ENCODE peak calls at places on chromosome 3, in ten cellular contexts. E is amniotic stem cell, Z is frontal cortex, G is retina, N is Right ventricle myocardium superior, O is AG09319, V is G401, C is neural progenitor cell, Y is EL, P is endothelial cell. M is an unnamed sample.

GRCh38 chr3:46516521-46516920 is 18.7 kb downstream of the RTP3 start:
- DNase-seq in E (no peak), Z (no peak), G (no peak), N (no peak), O (no peak), V (no peak), C (no peak), Y (no peak), P (no peak), M (no peak)

GRCh38 chr3:111895079-111895478 is 36.0 kb downstream of the PHLDB2 start:
- DNase-seq in E (no peak), Z (no peak), G (no peak), N (no peak), O (peak), V (peak), C (peak), Y (peak), P (no peak), M (no peak)

GRCh38 chr3:51354766-51355615 is 30.1 kb upstream of the MANF start:
- DNase-seq in E (no peak), Z (no peak), G (no peak), N (no peak), O (no peak), V (no peak), C (peak), Y (no peak), P (no peak), M (no peak)

GRCh38 chr3:53533486-53533885 is 39.1 kb downstream of the CACNA1D start:
- DNase-seq in E (no peak), Z (no peak), G (no peak), N (no peak), O (no peak), V (no peak), C (no peak), Y (no peak), P (no peak), M (no peak)

GRCh38 chr3:49098429-49098828 is 4.6 kb upstream of the QRICH1 start:
- DNase-seq in E (no peak), Z (no peak), G (no peak), N (peak), O (no peak), V (no peak), C (no peak), Y (no peak), P (no peak), M (no peak)

GRCh38 chr3:52058111-52058510 is 1.7 kb upstream of the DUSP7 start:
- DNase-seq in E (no peak), Z (no peak), G (no peak), N (no peak), O (no peak), V (no peak), C (no peak), Y (no peak), P (no peak), M (no peak)

GRCh38 chr3:188683032-188683491 is 488.7 kb upstream of the TPRG1 start:
- DNase-seq in E (no peak), Z (no peak), G (no peak), N (peak), O (no peak), V (no peak), C (no peak), Y (peak), P (no peak), M (no peak)

GRCh38 chr3:140509534-140509933 is 168.3 kb upstream of the TRIM42 start:
- DNase-seq in E (no peak), Z (no peak), G (no peak), N (no peak), O (no peak), V (no peak), C (peak), Y (no peak), P (peak), M (no peak)

GRCh38 chr3:154135511-154136173 is 14.5 kb downstream of the ARHGEF26 start:
- DNase-seq in E (no peak), Z (no peak), G (no peak), N (no peak), O (no peak), V (no peak), C (no peak), Y (no peak), P (no peak), M (no peak)

GRCh38 chr3:183212096-183212495 is 41.0 kb upstream of the B3GNT5 start:
- DNase-seq in E (no peak), Z (no peak), G (no peak), N (no peak), O (no peak), V (no peak), C (no peak), Y (no peak), P (no peak), M (no peak)

GRCh38 chr3:62214850-62215249 is 158.5 kb downstream of the FEZF2 start:
- DNase-seq in E (no peak), Z (no peak), G (no peak), N (no peak), O (no peak), V (no peak), C (no peak), Y (no peak), P (no peak), M (no peak)

GRCh38 chr3:44825264-44825925 is 36.3 kb upstream of the TMEM42 start:
- DNase-seq in E (no peak), Z (no peak), G (no peak), N (no peak), O (no peak), V (no peak), C (no peak), Y (peak), P (no peak), M (no peak)

GRCh38 chr3:6785726-6786125 is 75.2 kb upstream of the GRM7 start:
- DNase-seq in E (no peak), Z (no peak), G (no peak), N (no peak), O (no peak), V (no peak), C (no peak), Y (no peak), P (no peak), M (no peak)

GRCh38 chr3:188533612-188534357 is 379.8 kb downstream of the LPP start:
- DNase-seq in E (no peak), Z (no peak), G (no peak), N (no peak), O (no peak), V (no peak), C (no peak), Y (no peak), P (no peak), M (no peak)

GRCh38 chr3:24680214-24680967 is 185.7 kb upstream of the THRB start:
- DNase-seq in E (no peak), Z (no peak), G (peak), N (peak), O (no peak), V (peak), C (peak), Y (peak), P (peak), M (peak)

GRCh38 chr3:42472555-42472954 is 29.9 kb upstream of the VIPR1 start:
- DNase-seq in E (no peak), Z (no peak), G (no peak), N (no peak), O (no peak), V (no peak), C (no peak), Y (no peak), P (no peak), M (no peak)

GRCh38 chr3:28295819-28296364 is 52.6 kb upstream of the ZCWPW2 start:
- DNase-seq in E (no peak), Z (no peak), G (no peak), N (no peak), O (no peak), V (no peak), C (no peak), Y (no peak), P (no peak), M (no peak)

GRCh38 chr3:14602006-14602803 is 49.4 kb upstream of the CCDC174 start:
- DNase-seq in E (no peak), Z (no peak), G (peak), N (no peak), O (no peak), V (no peak), C (peak), Y (no peak), P (peak), M (no peak)

GRCh38 chr3:16122661-16123060 is 51.8 kb upstream of the GALNT15 start:
- DNase-seq in E (no peak), Z (no peak), G (no peak), N (no peak), O (no peak), V (no peak), C (no peak), Y (peak), P (no peak), M (no peak)

GRCh38 chr3:12966847-12967750 is 106.1 kb downstream of the IQSEC1 start:
- DNase-seq in E (no peak), Z (no peak), G (peak), N (peak), O (no peak), V (no peak), C (no peak), Y (peak), P (peak), M (no peak)

M was measured in caudate nucleus.